ENCODE peak calls at places on chromosomes 5 and 9, in seven cellular contexts. F is thyroid gland, W is neural progenitor cell, H is upper lobe of right lung, V is A549, E is tibial artery, Y is PC-3. Z is an unnamed sample.
A peak's percentile ranks its signal among the peaks of the same experiment; 100 is the strongest.

GRCh38 chr9:10706788-10707187 is 94.0 kb upstream of the PTPRD start:
- DNase-seq in F (no peak), W (no peak), H (no peak), V (no peak), E (no peak), Y (peak; percentile 45), Z (no peak)

GRCh38 chr9:100213730-100214477 is 114.9 kb downstream of the INVS start:
- DNase-seq in F (no peak), W (no peak), H (no peak), V (no peak), E (no peak), Y (peak; percentile 1), Z (no peak)

GRCh38 chr9:113399646-113400200 is 1.4 kb downstream of the ALAD start:
- DNase-seq in F (no peak), W (no peak), H (no peak), V (no peak), E (no peak), Y (no peak), Z (no peak)

GRCh38 chr5:124403281-124403680 is 343.2 kb downstream of the ZNF608 start:
- DNase-seq in F (no peak), W (no peak), H (no peak), V (no peak), E (no peak), Y (no peak), Z (no peak)

GRCh38 chr9:105760053-105760452 is 65.7 kb downstream of the TMEM38B start:
- DNase-seq in F (no peak), W (no peak), H (no peak), V (no peak), E (no peak), Y (no peak), Z (no peak)

GRCh38 chr9:114592356-114592755 is 4.8 kb downstream of the ATP6V1G1 start:
- DNase-seq in F (no peak), W (no peak), H (no peak), V (no peak), E (no peak), Y (peak; percentile 2), Z (peak; percentile 43)

GRCh38 chr9:95075700-95076099 is 241.8 kb downstream of the FANCC start:
- DNase-seq in F (no peak), W (no peak), H (peak; percentile 29), V (no peak), E (no peak), Y (no peak), Z (peak; percentile 11)

GRCh38 chr9:34985311-34985899 is 4.1 kb upstream of the DNAJB5 start:
- DNase-seq in F (peak; percentile 70), W (peak; percentile 80), H (no peak), V (peak; percentile 45), E (peak; percentile 49), Y (peak; percentile 65), Z (peak; percentile 91)

GRCh38 chr9:90003046-90003355 is 398.2 kb downstream of the GADD45G start:
- DNase-seq in F (peak; percentile 44), W (no peak), H (no peak), V (no peak), E (peak; percentile 86), Y (no peak), Z (no peak)

GRCh38 chr5:142801495-142801871 is 31.3 kb downstream of the ARHGAP26 start:
- DNase-seq in F (no peak), W (no peak), H (no peak), V (no peak), E (no peak), Y (no peak), Z (no peak)
- H3K4me1 ChIP-seq in F (no peaks in the 10 kb centered on the region), W (peaks cover 8% of the 10 kb centered on the region), H (peaks cover 19% of the 10 kb centered on the region), V (peaks cover 52% of the 10 kb centered on the region), E (no peaks in the 10 kb centered on the region), Y (no peaks in the 10 kb centered on the region), Z (peaks cover 3% of the 10 kb centered on the region)

DNA sequence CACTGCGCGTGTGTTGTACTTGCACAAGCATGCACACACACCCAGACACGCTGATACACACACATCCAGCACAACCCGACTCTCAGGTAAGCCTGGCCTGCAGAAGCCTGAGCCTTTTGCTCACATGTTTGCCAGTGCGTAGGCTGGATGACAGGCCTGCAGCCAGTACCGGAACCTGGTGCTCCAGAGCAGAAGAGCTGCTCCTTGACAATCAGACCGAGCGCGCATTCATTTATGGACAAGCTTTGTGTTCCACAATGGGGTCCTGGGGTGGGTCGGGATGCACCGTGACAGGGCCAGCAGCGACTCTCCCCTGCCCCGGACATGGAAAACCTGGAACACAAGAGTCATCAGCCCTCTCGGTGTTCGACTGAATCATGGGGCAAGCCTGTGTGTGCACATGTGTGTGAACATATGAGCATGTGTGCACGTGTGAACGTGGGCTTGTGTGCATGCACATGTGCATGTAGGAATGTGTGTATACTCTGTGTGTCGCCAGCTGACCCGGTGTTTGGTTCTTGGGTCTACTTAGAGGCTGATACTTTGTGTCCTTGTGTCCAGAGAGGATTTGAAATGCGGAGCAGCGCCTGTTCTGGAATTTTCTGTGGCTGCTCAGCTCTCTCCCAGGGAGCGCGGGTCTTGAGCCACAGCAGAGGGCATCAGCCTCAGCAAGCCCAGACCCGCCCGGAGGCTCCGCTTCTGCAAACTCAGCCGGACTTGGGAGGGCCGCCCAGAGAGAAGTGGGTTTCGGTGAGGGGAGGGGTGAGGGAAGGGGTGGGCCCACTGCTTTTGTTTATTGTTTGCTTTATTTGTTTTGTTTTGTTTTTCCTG is 32.2 kb downstream of the IRX4 start:
- DNase-seq in F (no peak), W (no peak), H (no peak), V (no peak), E (no peak), Y (no peak), Z (no peak)
- H3K27ac ChIP-seq in F (no peak overlapping the region), W (no peak overlapping the region), H (no peak overlapping the region), V (no peak overlapping the region), E (no peak overlapping the region), Y (no peak overlapping the region), Z (no peak overlapping the region)

GRCh38 chr5:14635656-14636055 is 28.9 kb upstream of the OTULIN start:
- DNase-seq in F (no peak), W (no peak), H (no peak), V (no peak), E (no peak), Y (no peak), Z (no peak)

GRCh38 chr5:14644623-14645237 is 19.8 kb upstream of the OTULIN start:
- DNase-seq in F (no peak), W (no peak), H (no peak), V (no peak), E (no peak), Y (no peak), Z (no peak)

GRCh38 chr5:14640765-14641164 is 23.8 kb upstream of the OTULIN start:
- DNase-seq in F (no peak), W (no peak), H (no peak), V (no peak), E (no peak), Y (no peak), Z (no peak)
- TF ChIP-seq CTCF in F (no peak), W (no peak), H (no peak), V (no peak), E (no peak), Y (no peak), Z (no peak)

GRCh38 chr5:139848508-139849100 is 53.0 kb downstream of the PSD2 start:
- DNase-seq in F (peak; percentile 32), W (no peak), H (peak; percentile 71), V (no peak), E (peak; percentile 69), Y (no peak), Z (no peak)
- H3K4me1 ChIP-seq in F (peaks cover 10% of the 10 kb centered on the region), W (no peaks in the 10 kb centered on the region), H (peaks cover 13% of the 10 kb centered on the region), V (peaks cover 6% of the 10 kb centered on the region), E (no peaks in the 10 kb centered on the region), Y (no peaks in the 10 kb centered on the region), Z (peaks cover 7% of the 10 kb centered on the region)

GRCh38 chr5:122180146-122180712 is 50.9 kb downstream of the ZNF474 start:
- DNase-seq in F (no peak), W (no peak), H (no peak), V (no peak), E (no peak), Y (no peak), Z (no peak)
- H3K27ac ChIP-seq in F (no peak overlapping the region), W (no peak overlapping the region), H (no peak overlapping the region), V (no peak overlapping the region), E (peak overlapping the region; percentile 57), Y (peak overlapping the region; percentile 70), Z (no peak overlapping the region)

DNA sequence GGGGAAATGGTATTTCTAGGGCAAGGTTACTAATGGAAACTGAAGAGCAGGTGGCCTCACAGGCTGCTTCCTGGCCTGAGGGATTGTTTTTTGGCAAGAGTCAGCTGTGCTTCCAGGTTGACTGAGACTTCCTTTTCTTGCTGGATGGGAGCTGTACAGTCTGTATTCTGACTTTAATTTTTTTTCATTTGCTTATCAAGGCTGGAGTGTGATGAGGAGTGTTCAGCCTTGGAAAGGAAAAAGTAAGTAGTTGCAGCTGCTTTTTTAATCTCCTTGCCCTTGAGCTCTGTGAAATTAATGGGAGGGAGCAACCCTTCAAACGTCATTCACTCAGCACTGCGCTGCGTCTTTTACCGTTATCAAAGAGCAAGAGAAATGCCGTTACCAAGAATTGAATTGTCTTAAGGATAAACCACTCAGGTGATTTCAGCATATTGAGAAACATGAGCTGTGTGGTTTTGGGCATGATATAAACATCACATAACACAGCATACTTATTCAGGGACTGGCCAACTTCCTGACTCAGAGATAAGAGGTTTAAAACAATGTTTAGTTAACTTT is 47.6 kb downstream of the AQP7 start:
- DNase-seq in F (no peak), W (no peak), H (no peak), V (no peak), E (no peak), Y (peak; percentile 27), Z (peak; percentile 67)
- TF ChIP-seq CTCF in F (no peak), W (no peak), H (no peak), V (no peak), E (no peak), Y (no peak), Z (no peak)

DNA sequence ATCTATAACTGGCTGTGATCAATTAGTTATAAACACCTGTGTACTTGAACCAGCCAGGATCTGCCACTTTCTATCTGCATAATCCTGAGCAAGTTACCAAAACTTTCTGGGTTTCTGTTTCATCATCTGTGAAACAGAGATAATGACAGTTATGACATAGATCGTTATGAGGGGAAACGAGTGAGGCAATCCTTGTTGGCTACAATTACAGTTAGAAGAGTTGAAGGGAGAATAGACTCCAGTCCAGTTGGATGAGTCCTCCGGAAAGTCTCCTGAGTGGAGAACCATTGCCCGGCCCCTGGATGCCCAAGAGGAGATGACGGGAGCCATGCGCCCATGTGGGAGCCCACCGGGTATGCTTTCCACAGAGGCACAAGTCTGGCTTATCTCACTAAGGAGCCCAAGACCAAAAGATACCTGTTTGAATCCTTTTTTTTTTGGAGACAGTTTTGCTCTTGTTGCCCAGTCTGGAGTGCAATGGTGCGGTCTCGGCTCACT is 4.5 kb downstream of the PDE6A start:
- DNase-seq in F (no peak), W (no peak), H (no peak), V (no peak), E (no peak), Y (peak; percentile 42), Z (no peak)
- H3K4me1 ChIP-seq in F (no peaks in the 10 kb centered on the region), W (no peaks in the 10 kb centered on the region), H (peaks cover 6% of the 10 kb centered on the region), V (peaks cover 74% of the 10 kb centered on the region), E (no peaks in the 10 kb centered on the region), Y (peaks cover 60% of the 10 kb centered on the region), Z (peaks cover 15% of the 10 kb centered on the region)

GRCh38 chr9:129052592-129052991 is 16.2 kb downstream of the MIGA2 start:
- DNase-seq in F (peak; percentile 100), W (no peak), H (peak; percentile 93), V (no peak), E (no peak), Y (peak; percentile 97), Z (peak; percentile 28)
- H3K27ac ChIP-seq in F (peak overlapping the region; percentile 48), W (no peak overlapping the region), H (peak overlapping the region; percentile 51), V (no peak overlapping the region), E (no peak overlapping the region), Y (peak overlapping the region; percentile 94), Z (no peak overlapping the region)

Z was measured in testis.